ENCODE peak calls at places on chromosomes 6 and 20, in five cellular contexts. P, D, H, Z and A are unnamed samples.

GRCh38 chr6:144809969-144810368 is 524.8 kb downstream of the UTRN start:
- DNase-seq in Z (no peak), P (no peak), D (no peak), H (no peak), A (no peak)

GRCh38 chr20:49028684-49029083 is 17.4 kb upstream of the CSE1L start:
- DNase-seq in D (no peak), Z (peak; percentile 76), P (peak; percentile 30), H (no peak), A (peak; percentile 76)

GRCh38 chr6:37242042-37242428 is 15.5 kb upstream of the TBC1D22B start:
- DNase-seq in H (no peak), P (no peak), D (no peak), Z (no peak), A (no peak)

GRCh38 chr6:73694711-73695411 is 1.1 kb upstream of the CD109 start:
- DNase-seq in P (peak; percentile 49), D (no peak), H (peak; percentile 23), Z (peak; percentile 57), A (no peak)

GRCh38 chr6:40932366-40932765 is 106.7 kb downstream of the UNC5CL start:
- DNase-seq in H (no peak), P (no peak), D (no peak), Z (no peak), A (no peak)

GRCh38 chr20:16929756-16930155 is 181.6 kb downstream of the OTOR start:
- DNase-seq in P (no peak), D (no peak), H (no peak), Z (peak; percentile 15), A (no peak)

GRCh38 chr6:48369100-48369499 is 258.1 kb upstream of the PTCHD4 start:
- DNase-seq in D (no peak), H (no peak), P (no peak), Z (no peak), A (no peak)

GRCh38 chr20:4956200-4956810 is 45.0 kb downstream of the SLC23A2 start:
- DNase-seq in P (peak; percentile 74), Z (peak; percentile 82), D (peak; percentile 50), H (no peak), A (peak; percentile 83)

GRCh38 chr6:121305957-121306607 is 28.2 kb downstream of the TBC1D32 start:
- DNase-seq in P (peak; percentile 54), H (no peak), Z (peak; percentile 76), D (peak; percentile 21), A (peak; percentile 68)

GRCh38 chr20:54132612-54133433 is 41.0 kb downstream of the CYP24A1 start:
- DNase-seq in H (no peak), D (no peak), Z (peak; percentile 99), P (peak; percentile 99), A (no peak)

GRCh38 chr6:151763938-151764680 is 43.4 kb upstream of the ESR1 start:
- DNase-seq in Z (peak; percentile 91), P (peak; percentile 85), D (no peak), H (peak; percentile 38), A (peak; percentile 82)

GRCh38 chr6:112665114-112665513 is 318.0 kb downstream of the RFPL4B start:
- DNase-seq in D (no peak), P (no peak), Z (peak; percentile 45), H (no peak), A (no peak)

GRCh38 chr6:130366011-130366963 is at the start of gene TMEM200A:
- DNase-seq in H (peak; percentile 30), P (peak; percentile 76), D (no peak), Z (peak; percentile 76), A (no peak)

GRCh38 chr6:170189236-170189635 is 101.6 kb downstream of the DLL1 start:
- DNase-seq in D (no peak), Z (no peak), H (no peak), P (no peak), A (no peak)

GRCh38 chr6:37868447-37868825 is 48.9 kb downstream of the ZFAND3 start:
- DNase-seq in D (no peak), P (peak; percentile 66), Z (peak; percentile 80), H (no peak), A (no peak)

GRCh38 chr6:72636786-72637185 is 14.9 kb downstream of the KCNQ5 start:
- DNase-seq in Z (no peak), H (no peak), P (no peak), D (no peak), A (no peak)

GRCh38 chr6:5438882-5439584 is 177.7 kb downstream of the FARS2 start:
- DNase-seq in D (no peak), H (no peak), P (no peak), Z (no peak), A (no peak)

GRCh38 chr20:36377348-36378326 is 71.5 kb downstream of the DLGAP4 start:
- DNase-seq in D (no peak), Z (no peak), P (no peak), H (no peak), A (no peak)

GRCh38 chr6:110329348-110329728 is 28.8 kb downstream of the METTL24 start:
- DNase-seq in Z (no peak), P (peak; percentile 22), H (no peak), D (no peak), A (no peak)

GRCh38 chr6:14922306-14922705 is 323.6 kb upstream of the JARID2 start:
- DNase-seq in P (no peak), H (peak; percentile 20), D (peak; percentile 82), Z (no peak), A (peak; percentile 70)

GRCh38 chr6:140061422-140062041 is 687.1 kb upstream of the CITED2 start:
- DNase-seq in H (no peak), Z (no peak), D (no peak), P (no peak), A (no peak)

GRCh38 chr20:29497261-29497671 is 1760.2 kb upstream of the DEFB115 start:
- DNase-seq in P (peak; percentile 90), D (no peak), H (no peak), Z (peak; percentile 52), A (peak; percentile 54)

GRCh38 chr20:62832951-62833391 is 16.1 kb downstream of the COL9A3 start:
- DNase-seq in H (no peak), Z (no peak), P (no peak), D (peak; percentile 68), A (no peak)

GRCh38 chr20:30630761-30631160 is 626.7 kb upstream of the DEFB115 start:
- DNase-seq in P (no peak), H (no peak), Z (no peak), D (no peak), A (no peak)

GRCh38 chr20:36298061-36298460 is 8.1 kb upstream of the DLGAP4 start:
- DNase-seq in D (no peak), Z (no peak), P (no peak), H (no peak), A (no peak)

GRCh38 chr6:166463363-166464067 is 80.8 kb upstream of the MPC1 start:
- DNase-seq in H (no peak), D (no peak), Z (no peak), P (no peak), A (peak; percentile 97)

GRCh38 chr20:14337400-14338171 is at the start of gene FLRT3:
- DNase-seq in Z (peak; percentile 98), D (no peak), P (peak; percentile 96), H (peak; percentile 76), A (peak; percentile 87)

GRCh38 chr20:38134427-38135281 is 30.4 kb downstream of the TGM2 start:
- DNase-seq in P (peak; percentile 73), D (peak; percentile 33), Z (peak; percentile 93), H (no peak), A (no peak)

GRCh38 chr20:9741996-9742395 is 96.9 kb downstream of the PAK5 start:
- DNase-seq in H (no peak), Z (no peak), P (no peak), D (no peak), A (no peak)

GRCh38 chr20:13202553-13202952 is 18.5 kb upstream of the ISM1 start:
- DNase-seq in H (no peak), D (no peak), P (no peak), Z (no peak), A (no peak)

GRCh38 chr6:151284431-151285060 is 44.8 kb downstream of the AKAP12 start:
- DNase-seq in H (no peak), Z (no peak), D (no peak), P (no peak), A (no peak)